ENCODE peak calls at places on chromosomes 1 and 21, in four cellular contexts. One of them, this sample, is unnamed.

GRCh38 chr1:205976708-205977107 is 26.5 kb downstream of the RAB7B start:
- DNase-seq in choroid plexus epithelial cell: peak
- DNase-seq in adrenal gland: peak
- DNase-seq in B cell: no peak
- DNase-seq in this sample: no peak

GRCh38 chr1:13826591-13826990 is 126.6 kb downstream of the PRDM2 start:
- DNase-seq in choroid plexus epithelial cell: no peak
- DNase-seq in B cell: no peak
- DNase-seq in adrenal gland: no peak
- DNase-seq in this sample: no peak

GRCh38 chr21:46172863-46173528 is 11.3 kb downstream of the SPATC1L start:
- DNase-seq in B cell: peak
- DNase-seq in choroid plexus epithelial cell: no peak
- DNase-seq in adrenal gland: no peak
- DNase-seq in this sample: no peak

GRCh38 chr1:35097224-35097623 is 18.0 kb downstream of the ZMYM1 start:
- DNase-seq in B cell: no peak
- DNase-seq in adrenal gland: no peak
- DNase-seq in choroid plexus epithelial cell: peak
- DNase-seq in this sample: no peak

GRCh38 chr1:115790846-115791245 is 22.3 kb upstream of the CASQ2 start:
- DNase-seq in B cell: no peak
- DNase-seq in adrenal gland: no peak
- DNase-seq in choroid plexus epithelial cell: no peak
- DNase-seq in this sample: no peak

GRCh38 chr1:21919520-21919919 is 17.6 kb downstream of the HSPG2 start:
- DNase-seq in B cell: no peak
- DNase-seq in adrenal gland: no peak
- DNase-seq in choroid plexus epithelial cell: peak
- DNase-seq in this sample: no peak

GRCh38 chr1:46517010-46517600 is 27.5 kb downstream of the DMBX1 start:
- DNase-seq in B cell: no peak
- DNase-seq in adrenal gland: no peak
- DNase-seq in choroid plexus epithelial cell: no peak
- DNase-seq in this sample: no peak

GRCh38 chr1:232732344-232732910 is 72.8 kb upstream of the MAP10 start:
- DNase-seq in B cell: no peak
- DNase-seq in adrenal gland: no peak
- DNase-seq in choroid plexus epithelial cell: no peak
- DNase-seq in this sample: no peak

GRCh38 chr1:224779491-224780020 is 149.9 kb upstream of the DNAH14 start:
- DNase-seq in choroid plexus epithelial cell: no peak
- DNase-seq in B cell: no peak
- DNase-seq in adrenal gland: no peak
- DNase-seq in this sample: no peak

GRCh38 chr1:2084306-2084705 is 34.1 kb downstream of the PRKCZ start:
- DNase-seq in adrenal gland: no peak
- DNase-seq in choroid plexus epithelial cell: no peak
- DNase-seq in B cell: no peak
- DNase-seq in this sample: no peak

GRCh38 chr1:197391303-197392226 is 123.5 kb downstream of the CRB1 start:
- DNase-seq in choroid plexus epithelial cell: peak
- DNase-seq in adrenal gland: no peak
- DNase-seq in B cell: no peak
- DNase-seq in this sample: no peak

GRCh38 chr1:8161546-8162110 is 135.5 kb upstream of the ERRFI1 start:
- DNase-seq in choroid plexus epithelial cell: no peak
- DNase-seq in B cell: no peak
- DNase-seq in adrenal gland: no peak
- DNase-seq in this sample: no peak

GRCh38 chr1:119715542-119715941 is 3.8 kb downstream of the PHGDH start:
- DNase-seq in adrenal gland: no peak
- DNase-seq in choroid plexus epithelial cell: peak
- DNase-seq in B cell: no peak
- DNase-seq in this sample: no peak

GRCh38 chr21:22657786-22658185 is 1659.6 kb downstream of the NCAM2 start:
- DNase-seq in choroid plexus epithelial cell: no peak
- DNase-seq in B cell: no peak
- DNase-seq in adrenal gland: no peak
- DNase-seq in this sample: no peak

GRCh38 chr1:247293047-247293446 is 37.2 kb downstream of the VN1R5 start:
- DNase-seq in adrenal gland: no peak
- DNase-seq in B cell: no peak
- DNase-seq in choroid plexus epithelial cell: peak
- DNase-seq in this sample: no peak

GRCh38 chr1:58576727-58577675 is at the start of gene TACSTD2:
- DNase-seq in B cell: no peak
- DNase-seq in choroid plexus epithelial cell: no peak
- DNase-seq in adrenal gland: no peak
- DNase-seq in this sample: no peak

GRCh38 chr1:42681771-42682483 is at the start of gene YBX1:
- DNase-seq in B cell: peak
- DNase-seq in choroid plexus epithelial cell: peak
- DNase-seq in adrenal gland: peak
- DNase-seq in this sample: peak

GRCh38 chr1:42682739-42683529 is 716 bp downstream of the YBX1 start:
- DNase-seq in B cell: peak
- DNase-seq in choroid plexus epithelial cell: peak
- DNase-seq in adrenal gland: peak
- DNase-seq in this sample: peak

GRCh38 chr1:42679364-42679983 is 2.7 kb upstream of the YBX1 start:
- DNase-seq in B cell: no peak
- DNase-seq in adrenal gland: no peak
- DNase-seq in choroid plexus epithelial cell: peak
- DNase-seq in this sample: no peak

GRCh38 chr1:42680045-42680444 is 2.2 kb upstream of the YBX1 start:
- DNase-seq in B cell: no peak
- DNase-seq in choroid plexus epithelial cell: no peak
- DNase-seq in adrenal gland: no peak
- DNase-seq in this sample: no peak

GRCh38 chr1:42680921-42681683 is 1.1 kb upstream of the YBX1 start:
- DNase-seq in B cell: no peak
- DNase-seq in choroid plexus epithelial cell: peak
- DNase-seq in adrenal gland: no peak
- DNase-seq in this sample: no peak
- TF ChIP-seq CTCF in B cell: no peak
- TF ChIP-seq CTCF in choroid plexus epithelial cell: peak
- TF ChIP-seq CTCF in adrenal gland: no peak
- TF ChIP-seq CTCF in this sample: no peak

GRCh38 chr1:30466610-30467009 is 256.8 kb downstream of the MATN1 start:
- DNase-seq in adrenal gland: no peak
- DNase-seq in choroid plexus epithelial cell: no peak
- DNase-seq in B cell: no peak
- DNase-seq in this sample: no peak

GRCh38 chr1:30465096-30465495 is 258.3 kb downstream of the MATN1 start:
- DNase-seq in adrenal gland: no peak
- DNase-seq in choroid plexus epithelial cell: no peak
- DNase-seq in B cell: no peak
- DNase-seq in this sample: no peak

GRCh38 chr1:30464187-30464617 is 259.2 kb downstream of the MATN1 start:
- DNase-seq in choroid plexus epithelial cell: no peak
- DNase-seq in adrenal gland: no peak
- DNase-seq in B cell: no peak
- DNase-seq in this sample: no peak

GRCh38 chr1:30467101-30467500 is 256.3 kb downstream of the MATN1 start:
- DNase-seq in B cell: no peak
- DNase-seq in adrenal gland: no peak
- DNase-seq in choroid plexus epithelial cell: no peak
- DNase-seq in this sample: no peak

GRCh38 chr1:30466026-30466425 is 257.4 kb downstream of the MATN1 start:
- DNase-seq in B cell: no peak
- DNase-seq in choroid plexus epithelial cell: no peak
- DNase-seq in adrenal gland: no peak
- DNase-seq in this sample: no peak
- TF ChIP-seq CTCF in B cell: no peak
- TF ChIP-seq CTCF in choroid plexus epithelial cell: no peak
- TF ChIP-seq CTCF in adrenal gland: no peak
- TF ChIP-seq CTCF in this sample: no peak

GRCh38 chr1:156682166-156682890 is 5.1 kb upstream of the NES start:
- DNase-seq in B cell: no peak
- DNase-seq in choroid plexus epithelial cell: no peak
- DNase-seq in adrenal gland: no peak
- DNase-seq in this sample: no peak

GRCh38 chr1:156689035-156689959 is 12.1 kb upstream of the NES start:
- DNase-seq in choroid plexus epithelial cell: peak
- DNase-seq in B cell: peak
- DNase-seq in adrenal gland: peak
- DNase-seq in this sample: peak

GRCh38 chr1:156681196-156681595 is 4.0 kb upstream of the NES start:
- DNase-seq in adrenal gland: no peak
- DNase-seq in choroid plexus epithelial cell: no peak
- DNase-seq in B cell: no peak
- DNase-seq in this sample: no peak

GRCh38 chr1:156680056-156680455 is 2.8 kb upstream of the NES start:
- DNase-seq in adrenal gland: no peak
- DNase-seq in choroid plexus epithelial cell: no peak
- DNase-seq in B cell: no peak
- DNase-seq in this sample: no peak

GRCh38 chr1:156684227-156684782 is 7.1 kb upstream of the NES start:
- DNase-seq in choroid plexus epithelial cell: peak
- DNase-seq in adrenal gland: no peak
- DNase-seq in B cell: no peak
- DNase-seq in this sample: no peak
- TF ChIP-seq CTCF in choroid plexus epithelial cell: peak
- TF ChIP-seq CTCF in adrenal gland: no peak
- TF ChIP-seq CTCF in B cell: no peak
- TF ChIP-seq CTCF in this sample: no peak

DNA sequence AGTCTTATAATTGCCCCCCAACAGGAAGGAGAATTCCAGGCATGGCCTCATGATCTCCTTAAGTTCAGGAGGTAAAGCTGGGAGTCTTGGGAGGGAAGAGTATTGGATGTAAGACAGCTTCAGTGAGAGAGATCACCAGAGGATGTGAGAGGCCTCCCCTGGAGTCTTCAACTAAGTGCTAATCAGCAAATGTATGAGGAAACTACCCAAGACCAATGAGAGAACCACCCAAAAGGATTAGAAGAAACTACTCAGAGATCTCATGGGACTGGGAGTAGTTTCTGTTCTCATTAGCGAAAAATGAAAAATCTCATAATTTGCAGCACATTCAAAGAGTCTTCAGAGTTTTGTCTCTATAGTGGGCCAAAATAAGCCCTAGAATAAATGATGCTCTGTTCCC is 36.6 kb upstream of the WNT2B start:
- DNase-seq in choroid plexus epithelial cell: no peak
- DNase-seq in B cell: no peak
- DNase-seq in adrenal gland: no peak
- DNase-seq in this sample: no peak
- TF ChIP-seq CTCF in choroid plexus epithelial cell: no peak
- TF ChIP-seq CTCF in B cell: no peak
- TF ChIP-seq CTCF in adrenal gland: no peak
- TF ChIP-seq CTCF in this sample: no peak

GRCh38 chr1:161018631-161018930 is 2.4 kb downstream of the F11R start:
- DNase-seq in choroid plexus epithelial cell: no peak
- DNase-seq in adrenal gland: no peak
- DNase-seq in B cell: no peak
- DNase-seq in this sample: no peak

GRCh38 chr1:161019767-161020572 is 982 bp downstream of the F11R start:
- DNase-seq in adrenal gland: no peak
- DNase-seq in B cell: no peak
- DNase-seq in choroid plexus epithelial cell: peak
- DNase-seq in this sample: no peak

GRCh38 chr1:161021168-161021958 is 411 bp upstream of the F11R start:
- DNase-seq in adrenal gland: peak
- DNase-seq in B cell: peak
- DNase-seq in choroid plexus epithelial cell: peak
- DNase-seq in this sample: peak

GRCh38 chr1:161021959-161022332 is 994 bp upstream of the F11R start:
- DNase-seq in choroid plexus epithelial cell: no peak
- DNase-seq in adrenal gland: no peak
- DNase-seq in B cell: no peak
- DNase-seq in this sample: no peak

GRCh38 chr1:161020573-161021167 is at the start of gene F11R:
- DNase-seq in choroid plexus epithelial cell: peak
- DNase-seq in adrenal gland: peak
- DNase-seq in B cell: peak
- DNase-seq in this sample: peak
- TF ChIP-seq CTCF in choroid plexus epithelial cell: peak
- TF ChIP-seq CTCF in adrenal gland: peak
- TF ChIP-seq CTCF in B cell: peak
- TF ChIP-seq CTCF in this sample: no peak

This sample was measured in GM10248.